ENCODE peak calls at places on chromosomes 7 and 10, in seven cellular contexts. K, O, L, X, F, Y and C are unnamed samples. For H3K4me1, the result is how much of the 10 kb centered on the place peaks cover.

GRCh38 chr10:78407009-78407711 is 373.5 kb downstream of the RPS24 start:
- DNase-seq in L (peak), F (peak), O (peak), X (peak), K (peak), Y (peak), C (peak)

GRCh38 chr7:127755529-127755928 is 103.5 kb downstream of the SND1 start:
- DNase-seq in L (no peak), O (no peak), Y (no peak), X (no peak), K (no peak), F (no peak), C (no peak)

GRCh38 chr10:43197834-43198681 is 59.8 kb downstream of the CSGALNACT2 start:
- DNase-seq in Y (peak), O (no peak), L (peak), X (no peak), K (peak), F (peak), C (no peak)

GRCh38 chr7:962401-963081 is 8.1 kb upstream of the ADAP1 start:
- DNase-seq in X (peak), O (no peak), Y (no peak), K (no peak), L (no peak), F (no peak), C (no peak)

GRCh38 chr10:123390332-123390731 is 236.1 kb downstream of the BUB3 start:
- DNase-seq in K (no peak), O (no peak), X (no peak), Y (no peak), F (no peak), L (no peak), C (no peak)

GRCh38 chr10:71539564-71540118 is 142.9 kb downstream of the CDH23 start:
- DNase-seq in L (no peak), X (no peak), Y (no peak), O (no peak), K (no peak), F (no peak), C (no peak)

GRCh38 chr10:34739915-34740314 is 75.2 kb downstream of the PARD3 start:
- DNase-seq in K (peak), L (peak), O (peak), Y (peak), F (peak), X (peak), C (peak)

GRCh38 chr10:34599401-34599800 is 215.7 kb downstream of the PARD3 start:
- DNase-seq in F (no peak), Y (no peak), O (peak), K (no peak), X (no peak), L (no peak), C (no peak)

GRCh38 chr10:6493521-6494451 is 86.3 kb downstream of the PRKCQ start:
- DNase-seq in O (peak), K (no peak), Y (no peak), X (no peak), L (peak), F (no peak), C (no peak)

GRCh38 chr7:75756340-75757297 is 15.4 kb downstream of the CCL26 start:
- DNase-seq in Y (peak), F (peak), K (peak), L (peak), X (no peak), O (peak), C (no peak)
- TF ChIP-seq CTCF in Y (peak), F (peak), K (peak), L (peak), X (peak), O (peak), C (no peak)

DNA sequence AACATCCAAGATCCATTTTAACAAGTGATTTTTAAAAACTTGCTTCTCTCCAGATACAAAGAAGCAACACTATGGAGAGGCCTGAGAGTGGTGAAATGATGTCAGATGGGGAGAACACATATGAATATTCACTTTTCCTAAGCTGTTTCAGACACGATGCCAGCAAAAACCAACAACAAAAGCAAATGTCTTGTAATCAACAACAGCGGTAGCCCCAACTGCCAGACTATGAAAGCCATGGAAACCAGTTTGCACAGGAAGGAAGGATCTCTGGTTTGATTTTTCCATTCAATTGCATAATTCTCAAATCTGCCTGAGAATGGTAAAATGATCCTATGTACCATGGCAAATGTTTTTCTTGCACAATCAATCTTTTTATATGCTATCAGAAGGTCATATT is 210.4 kb downstream of the SKAP2 start:
- DNase-seq in L (no peak), Y (no peak), O (no peak), F (no peak), K (no peak), X (no peak), C (no peak)
- H3K4me1 ChIP-seq in L (under half), Y (under half), O (under half), F (under half), K (under half), X (under half), C (under half)

DNA sequence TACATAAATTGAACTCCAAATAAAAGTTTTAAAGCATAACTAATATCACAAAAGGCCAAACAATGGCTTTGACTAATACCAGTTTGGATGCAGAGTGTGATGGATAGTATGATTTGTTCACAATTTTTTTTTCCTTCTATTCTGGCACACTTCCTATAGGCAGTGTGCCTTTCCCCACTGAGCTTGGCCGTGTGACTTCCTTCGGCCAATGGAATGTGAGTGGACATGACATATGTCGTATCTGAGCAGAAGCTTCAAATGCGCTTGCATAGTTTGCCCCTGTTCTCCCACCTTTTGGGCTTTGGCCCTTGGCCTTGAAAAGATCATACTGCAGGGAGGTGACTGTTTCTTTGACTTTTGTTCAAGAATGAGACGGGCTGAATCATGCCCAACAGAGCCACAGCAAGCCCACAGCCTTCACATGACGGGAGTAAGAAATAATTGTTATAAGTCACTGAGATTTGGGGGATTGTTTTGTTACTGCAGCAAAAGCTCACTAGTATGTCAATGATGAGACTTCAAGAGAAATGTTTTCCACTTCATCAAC is 279.9 kb upstream of the NEBL start:
- DNase-seq in K (no peak), L (no peak), Y (no peak), O (no peak), X (no peak), F (no peak), C (no peak)
- TF ChIP-seq CTCF in K (no peak), L (no peak), Y (no peak), O (no peak), X (no peak), F (no peak), C (no peak)

DNA sequence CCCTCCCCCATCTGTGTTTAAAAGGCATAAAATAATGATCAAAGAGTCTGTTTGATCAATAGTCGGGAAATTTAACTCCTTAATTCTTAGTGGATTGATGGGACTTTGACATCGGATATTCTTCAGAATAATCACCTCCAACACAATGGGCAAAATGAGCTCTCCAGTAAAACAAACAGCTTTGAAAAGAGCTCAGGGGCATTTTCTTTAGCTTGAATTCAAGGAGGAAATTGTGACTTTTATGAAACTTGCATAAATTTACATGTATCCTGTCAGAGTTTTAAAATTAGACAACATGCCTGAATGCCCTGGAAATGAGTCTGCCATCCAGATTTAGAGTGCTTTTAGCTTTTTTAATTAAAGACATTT is 118.8 kb downstream of the ARID5B start:
- DNase-seq in Y (no peak), F (no peak), X (no peak), O (no peak), L (no peak), K (peak), C (no peak)
- H3K4me1 ChIP-seq in Y (half or more), F (under half), X (under half), O (under half), L (under half), K (half or more), C (under half)

DNA sequence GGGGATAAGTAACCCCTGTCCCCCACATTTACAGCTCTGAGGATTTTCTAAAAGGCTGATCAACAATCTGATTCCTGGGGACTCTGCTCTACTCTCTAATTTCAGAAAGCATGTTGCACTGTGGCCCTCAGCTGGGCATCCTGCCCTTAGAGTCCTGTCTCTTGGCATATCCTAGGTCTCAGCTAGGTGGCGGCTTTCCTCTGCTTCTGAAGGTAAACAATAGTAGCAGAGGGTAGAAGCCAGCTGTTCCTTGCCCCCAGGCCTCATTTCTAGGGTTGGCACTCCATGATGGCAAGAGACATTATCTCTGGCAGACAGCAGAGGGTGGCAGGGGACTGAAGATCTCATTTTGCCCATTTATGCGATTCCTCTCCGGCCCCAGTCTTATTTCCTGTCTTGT is 77.0 kb downstream of the ADCYAP1R1 start:
- DNase-seq in O (no peak), L (no peak), F (no peak), K (no peak), Y (no peak), X (no peak), C (no peak)
- TF ChIP-seq CTCF in O (no peak), L (no peak), F (no peak), K (peak), Y (no peak), X (no peak), C (no peak)

GRCh38 chr10:7902413-7902812 is 84.1 kb downstream of the TAF3 start:
- DNase-seq in O (no peak), Y (no peak), X (no peak), L (no peak), F (no peak), K (no peak), C (no peak)
- H3K4me1 ChIP-seq in O (under half), Y (under half), X (under half), L (under half), F (under half), K (under half), C (under half)

DNA sequence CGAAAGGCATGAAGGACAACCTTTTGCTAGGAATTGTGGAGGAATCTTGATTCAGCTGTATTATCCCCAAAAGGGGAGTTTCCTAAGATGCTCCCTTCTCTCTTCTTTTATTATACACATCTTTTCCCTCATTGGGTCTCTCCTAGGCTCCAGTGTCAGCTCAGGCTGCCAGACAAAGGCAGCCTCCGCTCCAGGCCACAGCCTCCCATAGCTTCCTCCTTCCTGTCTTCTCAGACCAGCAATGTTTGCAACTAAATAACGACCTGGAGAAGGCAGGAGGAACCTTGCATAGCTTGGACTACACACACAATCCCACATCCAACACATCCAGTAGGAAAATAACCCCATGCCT is 12.3 kb downstream of the SFXN3 start:
- DNase-seq in O (no peak), X (no peak), L (no peak), K (no peak), Y (no peak), F (no peak), C (no peak)
- TF ChIP-seq CTCF in O (no peak), X (no peak), L (no peak), K (no peak), Y (no peak), F (no peak), C (no peak)